ENCODE peak calls at places on chromosomes 12 and 14, in seven cellular contexts. J, G, I, Z, R, A and O are unnamed samples. For H3K27me3, the result is how much of the 10 kb centered on the place peaks cover.

GRCh38 chr12:116141833-116142162 is 135.7 kb downstream of the MED13L start:
- DNase-seq in I (no peak), G (no peak), A (no peak), R (no peak), Z (no peak), J (no peak), O (no peak)

GRCh38 chr12:81295286-81295685 is 217.4 kb downstream of the ACSS3 start:
- DNase-seq in I (no peak), J (no peak), A (no peak), Z (no peak), R (no peak), G (no peak), O (no peak)

GRCh38 chr14:99047436-99048110 is 224.4 kb downstream of the BCL11B start:
- DNase-seq in J (no peak), R (no peak), Z (no peak), I (no peak), A (no peak), G (no peak), O (no peak)

GRCh38 chr12:72281145-72281544 is 9.0 kb downstream of the TRHDE start:
- DNase-seq in J (no peak), Z (no peak), A (no peak), I (no peak), R (peak), G (no peak), O (no peak)

GRCh38 chr12:52230364-52231281 is 2.4 kb upstream of the KRT7 start:
- DNase-seq in R (peak), G (no peak), Z (peak), I (no peak), A (no peak), J (peak), O (no peak)

GRCh38 chr12:124456652-124457152 is 110.7 kb downstream of the NCOR2 start:
- DNase-seq in I (peak), Z (no peak), R (no peak), J (peak), A (peak), G (no peak), O (no peak)

GRCh38 chr14:101739446-101740141 is 21.9 kb upstream of the PPP2R5C start:
- DNase-seq in R (no peak), J (no peak), I (no peak), A (no peak), G (no peak), Z (no peak), O (no peak)

GRCh38 chr12:130714591-130715149 is 1.4 kb downstream of the RIMBP2 start:
- DNase-seq in I (no peak), J (no peak), R (no peak), Z (no peak), G (no peak), A (no peak), O (no peak)

GRCh38 chr12:68259318-68259940 is 6.0 kb upstream of the IL22 start:
- DNase-seq in Z (no peak), G (no peak), A (no peak), J (no peak), R (peak), I (no peak), O (no peak)

GRCh38 chr14:61876362-61877049 is 114.3 kb downstream of the SNAPC1 start:
- DNase-seq in J (no peak), A (no peak), I (no peak), G (no peak), R (no peak), Z (no peak), O (no peak)

GRCh38 chr14:74401504-74402241 is 24.3 kb downstream of the SYNDIG1L start:
- DNase-seq in I (peak), R (no peak), A (peak), G (no peak), Z (peak), J (peak), O (no peak)

GRCh38 chr14:76741074-76741473 is 20.2 kb upstream of the VASH1 start:
- DNase-seq in G (no peak), I (no peak), R (no peak), A (no peak), J (no peak), Z (no peak), O (no peak)

GRCh38 chr12:52243774-52244614 is 11.0 kb downstream of the KRT7 start:
- DNase-seq in A (peak), I (peak), G (peak), Z (no peak), J (peak), R (peak), O (peak)

GRCh38 chr12:108606492-108606891 is 8.6 kb upstream of the TMEM119 start:
- DNase-seq in Z (no peak), R (no peak), J (no peak), G (no peak), I (no peak), A (no peak), O (no peak)

GRCh38 chr14:60724080-60724618 is at the start of gene SIX4:
- DNase-seq in G (peak), R (peak), A (peak), I (no peak), J (peak), Z (peak), O (peak)

GRCh38 chr12:127143020-127143419 is 1124.0 kb upstream of the TMEM132C start:
- DNase-seq in A (no peak), R (no peak), J (no peak), G (no peak), Z (peak), I (no peak), O (no peak)

GRCh38 chr12:122830517-122831214 is 4.6 kb upstream of the HIP1R start:
- DNase-seq in Z (no peak), I (no peak), R (peak), J (no peak), A (peak), G (no peak), O (no peak)

GRCh38 chr12:16604853-16605252 is 1.1 kb downstream of the LMO3 start:
- DNase-seq in G (no peak), R (no peak), J (no peak), I (no peak), Z (peak), A (no peak), O (no peak)

GRCh38 chr14:64763801-64764511 is 59.7 kb downstream of the PLEKHG3 start:
- DNase-seq in Z (peak), I (no peak), J (no peak), R (peak), G (no peak), A (peak), O (peak)

GRCh38 chr12:129629901-129630300 is 273.9 kb downstream of the TMEM132D start:
- DNase-seq in G (no peak), Z (no peak), I (no peak), J (no peak), A (no peak), R (no peak), O (no peak)

GRCh38 chr14:29442720-29443119 is 484.9 kb downstream of the PRKD1 start:
- DNase-seq in G (no peak), R (peak), Z (no peak), A (no peak), J (no peak), I (no peak), O (no peak)

GRCh38 chr12:116980083-116980482 is 69.3 kb downstream of the FBXW8 start:
- DNase-seq in A (no peak), I (no peak), Z (no peak), G (no peak), J (no peak), R (no peak), O (no peak)

GRCh38 chr14:23360496-23360895 is 4.5 kb downstream of the EFS start:
- DNase-seq in I (no peak), Z (peak), G (no peak), J (no peak), R (no peak), A (no peak), O (peak)

GRCh38 chr14:23361320-23361719 is 3.7 kb downstream of the EFS start:
- DNase-seq in R (peak), I (no peak), A (no peak), G (no peak), Z (no peak), J (no peak), O (no peak)

GRCh38 chr14:23358553-23359166 is 6.0 kb upstream of the SLC22A17 start:
- DNase-seq in A (no peak), Z (no peak), R (no peak), J (no peak), G (no peak), I (no peak), O (no peak)

GRCh38 chr14:23359167-23359626 is 5.8 kb downstream of the EFS start:
- DNase-seq in R (no peak), Z (no peak), I (no peak), A (no peak), J (no peak), G (no peak), O (no peak)

DNA sequence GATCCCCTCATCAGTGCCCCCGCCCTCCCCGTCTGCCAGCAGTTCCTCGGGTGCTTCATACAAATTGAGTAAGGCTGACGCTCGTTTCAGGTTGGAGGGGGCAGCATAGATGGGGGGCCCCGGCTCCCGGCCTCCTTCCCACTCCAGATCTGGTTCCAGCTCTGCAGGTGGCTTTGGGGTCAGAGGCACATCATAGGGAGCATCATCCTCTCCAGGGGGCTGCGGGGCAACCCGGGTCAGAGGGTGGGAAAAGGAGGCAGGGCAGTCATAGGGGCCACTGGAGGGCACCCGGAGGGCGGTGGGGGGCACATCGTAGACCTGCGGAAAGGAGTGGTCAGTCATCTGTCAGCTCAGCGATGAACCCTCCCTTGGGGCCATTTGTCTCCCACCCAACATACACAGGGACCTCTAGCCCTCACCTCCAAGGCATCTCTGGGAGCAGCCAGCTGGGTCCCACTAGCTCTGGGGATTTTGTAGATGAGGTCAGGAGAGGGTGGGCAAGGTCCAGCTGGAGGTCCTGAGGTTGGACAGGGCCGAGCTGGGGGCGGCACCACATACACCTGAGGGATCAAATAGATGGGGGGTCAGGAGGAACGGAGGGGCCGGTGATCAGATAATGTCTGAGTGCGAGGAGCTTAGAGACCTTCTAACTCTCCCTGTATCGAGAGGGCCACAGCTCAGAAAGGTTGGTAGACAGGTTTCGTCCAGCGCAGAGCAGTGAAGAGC is 5.1 kb downstream of the EFS start:
- DNase-seq in J (no peak), Z (no peak), I (no peak), R (no peak), A (no peak), G (no peak), O (no peak)
- H3K27ac ChIP-seq in J (no peak), Z (no peak), I (no peak), R (no peak), A (peak), G (no peak), O (no peak)

DNA sequence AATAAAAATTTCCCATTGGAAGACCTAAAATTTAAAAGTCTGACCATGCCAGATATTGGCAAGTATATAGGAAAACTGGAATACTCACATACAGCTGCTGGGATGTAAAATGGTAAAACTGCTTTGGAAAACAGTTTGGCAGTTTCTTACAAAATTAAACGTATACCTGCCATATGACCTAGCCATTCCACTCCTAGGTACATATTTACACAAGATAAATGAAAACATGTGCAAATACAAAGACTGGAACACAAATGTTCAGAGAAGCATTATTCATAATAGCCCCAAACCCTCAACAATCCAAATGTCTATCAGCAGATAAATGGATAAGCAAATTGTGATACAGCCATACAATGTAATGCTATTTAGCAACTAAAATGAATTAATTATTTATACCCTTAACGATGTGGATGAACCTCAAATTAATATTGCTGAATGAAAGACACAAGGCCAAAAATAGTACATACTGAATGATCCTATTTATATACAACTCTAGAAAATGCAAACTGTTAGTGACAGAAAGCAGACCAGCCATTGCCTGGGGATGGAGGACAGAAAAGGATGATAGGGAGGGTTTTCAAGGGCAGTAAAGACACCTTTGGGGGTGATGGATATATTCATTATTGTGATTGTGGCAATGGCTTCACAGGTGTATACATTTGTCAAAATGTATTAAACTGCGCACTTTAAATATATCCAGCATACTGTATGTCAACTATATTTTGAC is 21.3 kb upstream of the TCP11L2 start:
- DNase-seq in G (no peak), R (no peak), A (no peak), J (no peak), I (no peak), Z (no peak), O (no peak)
- H3K27me3 ChIP-seq in G (under half), R (under half), A (under half), J (under half), I (under half), Z (under half), O (under half)

DNA sequence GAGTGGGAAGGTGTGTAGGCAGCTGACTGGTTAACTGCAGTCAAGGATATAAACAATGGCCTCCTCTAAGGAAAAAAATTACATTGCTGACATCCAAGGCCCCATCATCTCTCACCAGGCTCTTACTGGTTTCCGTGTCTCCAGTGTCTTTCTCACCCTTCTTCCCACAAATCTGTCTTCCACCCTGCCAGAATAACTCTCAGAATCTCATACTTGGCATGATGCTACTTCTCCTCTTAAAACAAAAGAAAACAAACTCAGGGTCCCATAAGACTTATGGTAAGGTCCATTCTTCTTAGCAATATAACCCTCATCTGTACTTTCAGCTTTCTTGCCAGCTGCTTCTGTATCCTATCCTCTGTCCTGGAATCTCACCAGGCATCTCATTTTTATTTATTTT is 68.9 kb downstream of the SUSD6 start:
- DNase-seq in A (no peak), J (no peak), I (no peak), G (no peak), Z (no peak), R (peak), O (no peak)
- H3K27ac ChIP-seq in A (no peak), J (no peak), I (no peak), G (no peak), Z (no peak), R (no peak), O (no peak)

GRCh38 chr12:104758771-104759170 is 199.3 kb downstream of the SLC41A2 start:
- DNase-seq in R (no peak), A (no peak), Z (no peak), J (no peak), I (no peak), G (no peak), O (no peak)
- H3K27me3 ChIP-seq in R (under half), A (under half), Z (under half), J (under half), I (under half), G (under half), O (under half)

GRCh38 chr12:6460751-6461371 is 9.0 kb downstream of the TAPBPL start:
- DNase-seq in R (no peak), J (no peak), A (no peak), G (no peak), I (peak), Z (no peak), O (no peak)
- H3K27ac ChIP-seq in R (no peak), J (peak), A (peak), G (no peak), I (peak), Z (no peak), O (peak)

GRCh38 chr12:92557422-92557724 is 145.4 kb upstream of the PLEKHG7 start:
- DNase-seq in R (no peak), J (no peak), G (no peak), A (no peak), Z (no peak), I (no peak), O (no peak)

GRCh38 chr12:92558241-92558773 is 144.5 kb upstream of the PLEKHG7 start:
- DNase-seq in A (no peak), R (no peak), G (no peak), Z (no peak), J (no peak), I (no peak), O (no peak)

GRCh38 chr12:92556622-92557421 is 146.0 kb upstream of the PLEKHG7 start:
- DNase-seq in I (no peak), G (no peak), A (no peak), Z (no peak), R (no peak), J (no peak), O (no peak)

GRCh38 chr12:92554316-92554905 is 148.4 kb upstream of the PLEKHG7 start:
- DNase-seq in A (no peak), Z (no peak), I (no peak), R (no peak), J (no peak), G (no peak), O (no peak)

GRCh38 chr12:92556141-92556540 is 146.6 kb upstream of the PLEKHG7 start:
- DNase-seq in R (no peak), Z (no peak), I (peak), A (no peak), G (no peak), J (no peak), O (no peak)
- H3K27me3 ChIP-seq in R (under half), Z (under half), I (under half), A (under half), G (under half), J (under half), O (under half)

DNA sequence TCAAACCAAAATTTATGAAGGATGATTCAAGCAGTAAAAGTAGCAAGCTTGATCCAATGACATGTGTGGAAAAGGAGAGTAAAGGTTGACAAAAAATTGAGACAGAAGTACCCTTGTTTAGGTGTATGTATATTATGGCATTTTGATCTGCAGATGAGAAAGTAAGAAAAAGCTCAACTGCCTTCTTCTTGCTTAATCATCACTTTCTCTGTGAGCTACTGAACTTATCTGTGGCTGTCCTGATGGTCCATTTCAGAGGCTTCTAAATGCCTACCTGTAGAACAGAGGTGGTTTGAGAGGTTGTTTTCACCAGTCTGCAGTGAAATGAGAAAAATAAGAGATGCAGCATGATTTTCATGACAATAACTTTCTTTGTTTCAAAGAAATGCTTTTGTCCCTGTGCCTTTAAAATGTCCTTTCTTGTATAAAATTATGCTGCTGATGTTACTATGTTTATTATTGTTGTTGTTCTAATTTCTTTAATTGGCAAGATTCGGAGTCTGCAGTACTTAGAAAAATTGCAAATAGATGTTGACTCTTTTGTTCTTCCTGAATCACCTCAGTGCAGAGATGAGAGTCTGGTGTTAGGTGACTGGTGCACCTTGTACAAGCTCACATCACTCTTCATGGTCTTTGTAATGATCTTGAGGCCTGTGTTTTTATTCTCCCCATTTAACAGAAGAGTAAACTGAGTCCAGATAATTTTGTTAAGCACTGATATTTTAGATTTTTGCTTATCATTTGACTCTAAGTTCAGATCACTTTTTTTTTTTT is 821.9 kb downstream of the VRK1 start:
- DNase-seq in I (no peak), A (no peak), R (no peak), J (no peak), G (no peak), Z (no peak), O (no peak)
- H3K27ac ChIP-seq in I (peak), A (no peak), R (no peak), J (no peak), G (no peak), Z (no peak), O (no peak)